ENCODE peak calls at places on chromosome 17, in six cellular contexts. T is OCI-LY7, Q is fibroblast of the aortic adventitia, U is HL-60, C is endothelial cell of umbilical vein, J is left ventricle myocardium inferior. R is an unnamed sample.

GRCh38 chr17:57234252-57235092 is 21.9 kb upstream of the MSI2 start:
- DNase-seq in T (no peak), Q (no peak), U (no peak), C (no peak), J (no peak), R (no peak)

GRCh38 chr17:41905172-41905571 is 13.6 kb downstream of the ACLY start:
- DNase-seq in T (no peak), Q (no peak), U (no peak), C (no peak), J (no peak), R (no peak)

GRCh38 chr17:9244066-9245052 is 223.0 kb downstream of the NTN1 start:
- DNase-seq in T (no peak), Q (peak), U (no peak), C (no peak), J (no peak), R (peak)

GRCh38 chr17:57601328-57601727 is 143.8 kb downstream of the CCDC182 start:
- DNase-seq in T (no peak), Q (no peak), U (no peak), C (no peak), J (no peak), R (no peak)

GRCh38 chr17:53607475-53607874 is 215.3 kb upstream of the KIF2B start:
- DNase-seq in T (no peak), Q (no peak), U (no peak), C (no peak), J (no peak), R (no peak)

GRCh38 chr17:78263736-78264340 is 32.4 kb downstream of the TMEM235 start:
- DNase-seq in T (no peak), Q (no peak), U (no peak), C (no peak), J (no peak), R (no peak)

GRCh38 chr17:10210151-10210574 is 11.8 kb upstream of the GAS7 start:
- DNase-seq in T (no peak), Q (peak), U (no peak), C (no peak), J (no peak), R (no peak)

GRCh38 chr17:8492121-8492520 is 56.4 kb downstream of the NDEL1 start:
- DNase-seq in T (no peak), Q (no peak), U (no peak), C (no peak), J (no peak), R (no peak)

GRCh38 chr17:59397316-59398073 is 66.0 kb downstream of the YPEL2 start:
- DNase-seq in T (no peak), Q (no peak), U (no peak), C (no peak), J (no peak), R (no peak)

GRCh38 chr17:5097101-5097834 is 14.4 kb downstream of the ZNF232 start:
- DNase-seq in T (no peak), Q (no peak), U (no peak), C (no peak), J (peak), R (no peak)

GRCh38 chr17:61132524-61133025 is 267.1 kb upstream of the TBX2 start:
- DNase-seq in T (no peak), Q (no peak), U (no peak), C (no peak), J (no peak), R (no peak)

GRCh38 chr17:55458977-55459376 is 37.3 kb upstream of the MMD start:
- DNase-seq in T (no peak), Q (peak), U (no peak), C (peak), J (no peak), R (no peak)

GRCh38 chr17:81528651-81529436 is 667 bp downstream of the FSCN2 start:
- DNase-seq in T (no peak), Q (no peak), U (no peak), C (no peak), J (no peak), R (no peak)

GRCh38 chr17:37170881-37171460 is 204.8 kb upstream of the C17orf78 start:
- DNase-seq in T (no peak), Q (peak), U (no peak), C (peak), J (no peak), R (no peak)

GRCh38 chr17:39213852-39214251 is 11.9 kb downstream of the STAC2 start:
- DNase-seq in T (no peak), Q (no peak), U (no peak), C (no peak), J (no peak), R (no peak)

GRCh38 chr17:77959216-77959925 is 868 bp downstream of the TNRC6C start:
- DNase-seq in T (peak), Q (peak), U (no peak), C (no peak), J (no peak), R (no peak)

GRCh38 chr17:42895185-42895555 is 5.4 kb upstream of the G6PC1 start:
- DNase-seq in T (no peak), Q (peak), U (no peak), C (peak), J (peak), R (peak)

GRCh38 chr17:6567528-6568185 is 11.3 kb upstream of the PITPNM3 start:
- DNase-seq in T (no peak), Q (peak), U (no peak), C (no peak), J (no peak), R (no peak)

GRCh38 chr17:21029032-21029431 is 13.8 kb downstream of the USP22 start:
- DNase-seq in T (no peak), Q (peak), U (no peak), C (no peak), J (no peak), R (peak)

GRCh38 chr17:69608808-69609494 is 194.5 kb downstream of the MAP2K6 start:
- DNase-seq in T (no peak), Q (peak), U (no peak), C (peak), J (no peak), R (peak)

GRCh38 chr17:50060951-50061712 is 5.2 kb downstream of the ITGA3 start:
- DNase-seq in T (no peak), Q (peak), U (no peak), C (no peak), J (peak), R (no peak)

DNA sequence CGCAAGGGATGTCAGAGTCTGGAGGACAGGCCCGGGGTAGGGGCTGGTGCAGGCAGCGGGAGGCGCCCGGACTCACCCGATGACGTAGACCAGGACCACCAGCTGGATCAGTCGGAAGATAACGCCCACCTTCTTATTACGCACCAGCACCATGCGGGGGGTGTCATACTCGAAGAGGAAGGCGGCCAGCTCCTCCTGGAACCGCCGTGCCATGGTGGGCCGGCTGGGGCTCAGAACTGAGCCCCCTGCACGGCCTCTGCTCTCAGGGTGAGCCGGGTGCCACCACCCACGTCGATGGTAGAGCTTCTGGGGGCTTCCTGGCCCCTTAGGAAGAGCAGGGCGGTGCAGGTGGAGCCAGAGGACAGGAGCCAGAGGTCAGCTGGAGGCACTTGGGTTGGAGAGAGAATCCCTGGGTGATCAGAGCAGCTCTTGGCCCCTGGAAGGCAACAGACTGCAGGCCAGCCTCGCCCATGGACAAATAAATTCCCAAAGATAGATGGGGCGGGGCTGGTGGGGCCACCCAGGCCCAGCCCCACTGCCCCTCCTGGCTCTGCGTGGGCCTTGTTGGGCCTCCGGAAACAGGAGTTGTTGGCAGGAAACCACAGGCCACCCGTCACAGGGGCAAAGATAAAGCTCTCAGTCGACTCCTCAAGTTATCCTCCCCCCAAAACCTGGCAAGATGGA is at the start of gene P2RX1:
- DNase-seq in T (peak), Q (peak), U (peak), C (no peak), J (no peak), R (no peak)
- H3K4me3 ChIP-seq in T (no peak), Q (no peak), U (peak), C (no peak), J (no peak), R (no peak)

DNA sequence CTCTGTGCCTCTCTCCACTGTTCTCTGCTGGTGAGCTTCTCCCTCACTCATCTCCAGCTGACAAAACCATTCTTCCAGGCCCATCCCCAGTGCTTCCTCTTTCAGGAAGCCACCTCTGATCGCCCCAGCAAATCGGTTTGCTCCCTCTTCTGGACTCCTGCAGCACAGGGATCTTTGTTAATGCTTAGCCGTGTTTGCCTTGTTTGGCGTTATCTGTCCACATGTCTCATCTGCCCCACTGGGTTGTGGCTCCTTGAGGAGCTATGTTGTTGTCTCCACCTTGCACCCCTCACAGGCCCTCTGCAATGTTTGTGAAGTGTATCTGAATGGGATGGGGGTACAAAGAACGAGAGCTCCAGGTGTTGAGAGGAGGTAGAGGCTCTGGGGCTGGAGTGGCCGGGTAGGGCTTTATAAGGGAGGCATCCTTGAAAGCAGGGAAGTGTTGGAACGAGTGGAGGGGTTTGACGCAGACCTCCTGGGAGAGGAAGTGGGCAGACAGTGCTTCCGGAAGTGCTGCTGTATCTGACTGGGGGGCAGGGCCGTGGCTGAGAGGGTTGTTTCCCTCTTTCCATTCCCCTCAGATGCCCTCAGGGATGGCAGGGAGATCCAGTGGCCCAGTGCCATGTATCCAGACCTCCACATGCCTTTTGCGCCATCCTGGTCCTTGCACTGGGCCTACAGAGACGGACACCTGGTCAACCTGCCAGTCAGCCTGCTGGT is 27.8 kb downstream of the CASKIN2 start:
- DNase-seq in T (peak), Q (no peak), U (peak), C (no peak), J (no peak), R (no peak)
- TF ChIP-seq CTCF in T (peak), Q (no peak), U (peak), C (no peak), J (peak), R (no peak)

DNA sequence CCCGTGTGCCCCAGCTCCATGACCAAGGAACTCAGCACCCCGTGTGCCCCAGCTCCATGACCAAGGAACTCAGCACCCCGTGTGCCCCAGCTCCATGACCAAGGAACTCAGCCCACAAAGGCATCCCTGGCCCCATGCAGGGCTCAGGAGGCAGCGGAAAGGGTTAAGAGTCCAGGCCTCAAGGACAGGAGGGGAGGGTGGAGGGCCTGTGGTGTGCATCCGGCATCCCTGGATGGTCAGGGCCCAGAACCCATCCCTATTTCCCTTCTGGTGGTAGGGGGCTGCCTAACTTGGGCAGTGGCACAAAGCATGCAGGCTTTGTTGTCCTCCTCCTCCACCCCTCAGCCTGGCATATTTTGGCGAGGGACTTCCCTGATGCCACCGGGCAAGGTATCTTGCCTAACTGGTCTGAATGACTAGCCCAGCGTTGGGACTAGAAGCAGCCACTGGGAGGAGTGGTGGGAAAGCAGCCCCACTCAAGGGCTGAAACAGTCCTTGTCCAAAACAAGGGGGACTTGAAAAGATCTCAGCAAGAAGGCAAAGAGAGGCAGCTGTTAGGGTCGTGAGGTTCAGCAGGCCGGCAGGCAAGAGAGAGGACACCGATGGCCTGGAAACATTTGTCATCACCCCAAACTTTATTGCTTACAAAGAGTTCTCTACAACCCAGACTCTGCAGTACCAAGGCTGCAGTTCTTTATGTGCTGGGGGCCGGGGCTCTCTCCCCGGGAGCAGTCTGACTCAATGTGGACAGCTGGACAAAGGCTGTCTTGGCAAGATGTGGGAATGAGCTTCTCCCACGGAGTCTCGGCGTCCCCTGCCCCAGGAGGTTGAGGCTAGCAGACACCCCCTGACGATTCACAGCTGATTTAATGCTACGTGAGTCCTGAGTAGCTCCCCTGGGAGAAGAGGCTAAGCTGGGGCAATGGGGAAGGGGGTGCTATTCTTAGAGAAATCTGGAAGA is 902 bp upstream of the SPATA32 start:
- DNase-seq in T (no peak), Q (no peak), U (no peak), C (no peak), J (no peak), R (no peak)
- H3K4me3 ChIP-seq in T (peak), Q (no peak), U (no peak), C (no peak), J (peak), R (no peak)

DNA sequence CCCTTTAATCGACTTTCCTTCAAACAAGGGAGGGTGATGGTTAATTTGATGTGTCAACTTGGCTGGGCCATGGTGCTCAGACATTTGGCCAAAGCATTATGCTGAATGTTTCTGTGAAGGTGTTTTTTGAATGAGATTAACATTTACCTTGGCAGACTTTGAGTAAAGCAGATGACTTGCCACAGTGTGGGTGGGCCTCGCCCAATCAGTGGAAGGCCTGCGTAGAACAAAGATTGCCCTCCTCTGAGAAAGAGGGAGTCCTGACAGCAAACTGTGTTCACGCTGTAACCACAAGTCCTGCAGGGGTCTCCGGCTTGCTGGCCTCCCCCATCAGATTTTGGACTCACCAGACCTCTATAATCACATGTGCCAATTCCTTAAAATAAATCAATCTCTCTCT is 118.7 kb downstream of the SOX9 start:
- DNase-seq in T (no peak), Q (no peak), U (no peak), C (no peak), J (no peak), R (no peak)
- TF ChIP-seq CTCF in T (no peak), Q (no peak), U (no peak), C (no peak), J (no peak), R (no peak)

DNA sequence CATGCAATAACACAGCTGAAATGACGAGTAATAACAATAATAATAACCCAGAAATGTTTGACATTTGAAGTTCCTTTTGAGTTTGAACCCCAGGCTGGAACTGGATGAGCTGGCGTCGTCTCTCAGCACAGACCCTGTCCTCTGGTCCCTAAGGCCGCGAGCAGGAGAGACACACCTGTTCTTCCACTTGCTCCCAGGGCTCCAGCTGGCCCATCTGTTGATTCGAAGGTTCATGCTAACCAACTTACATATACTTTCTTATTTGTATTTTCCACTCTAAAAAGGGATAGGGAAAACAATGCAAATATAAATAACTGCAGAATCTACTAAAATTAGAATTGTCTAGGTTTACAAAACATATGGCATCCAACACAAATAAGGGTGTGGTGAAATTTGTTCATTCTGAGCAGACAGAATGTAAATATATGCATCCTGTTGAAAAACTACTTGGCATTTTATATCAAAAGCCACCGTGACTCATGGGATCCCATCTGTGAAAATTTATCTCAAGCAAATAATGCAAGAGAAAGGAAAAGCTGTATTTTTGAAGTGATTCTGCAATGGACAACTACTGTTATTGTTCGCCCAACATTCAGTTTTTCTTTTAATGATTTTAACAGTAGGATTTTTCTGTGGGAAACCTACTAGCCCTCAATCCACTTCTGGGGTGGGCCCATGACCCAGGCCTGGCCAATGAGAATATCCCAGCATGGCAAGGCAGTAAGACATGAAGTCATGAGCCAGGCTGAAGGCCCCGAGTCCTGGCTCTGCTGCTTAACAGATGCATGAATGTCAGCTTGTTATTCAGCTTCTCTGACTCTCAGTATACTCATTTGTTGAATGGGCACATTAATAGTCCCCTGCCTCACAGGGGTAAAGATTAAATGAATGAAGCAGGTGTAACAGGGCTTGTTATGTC is 13.2 kb upstream of the RGS9 start:
- DNase-seq in T (no peak), Q (peak), U (no peak), C (peak), J (no peak), R (no peak)
- H3K4me3 ChIP-seq in T (peak), Q (no peak), U (no peak), C (no peak), J (peak), R (no peak)

GRCh38 chr17:75876938-75877751 is 1.2 kb downstream of the TRIM47 start:
- DNase-seq in T (peak), Q (peak), U (no peak), C (peak), J (peak), R (peak)

GRCh38 chr17:75875182-75875939 is 3.0 kb downstream of the TRIM47 start:
- DNase-seq in T (no peak), Q (no peak), U (no peak), C (no peak), J (no peak), R (no peak)

GRCh38 chr17:75877752-75878173 is 618 bp downstream of the TRIM47 start:
- DNase-seq in T (peak), Q (peak), U (no peak), C (peak), J (peak), R (no peak)

GRCh38 chr17:75875940-75876189 is 2.5 kb downstream of the TRIM47 start:
- DNase-seq in T (no peak), Q (no peak), U (no peak), C (no peak), J (no peak), R (no peak)

GRCh38 chr17:75876190-75876937 is 2.0 kb downstream of the TRIM47 start:
- DNase-seq in T (peak), Q (no peak), U (no peak), C (peak), J (peak), R (no peak)
- TF ChIP-seq CTCF in T (peak), Q (no peak), U (no peak), C (no peak), J (peak), R (no peak)

DNA sequence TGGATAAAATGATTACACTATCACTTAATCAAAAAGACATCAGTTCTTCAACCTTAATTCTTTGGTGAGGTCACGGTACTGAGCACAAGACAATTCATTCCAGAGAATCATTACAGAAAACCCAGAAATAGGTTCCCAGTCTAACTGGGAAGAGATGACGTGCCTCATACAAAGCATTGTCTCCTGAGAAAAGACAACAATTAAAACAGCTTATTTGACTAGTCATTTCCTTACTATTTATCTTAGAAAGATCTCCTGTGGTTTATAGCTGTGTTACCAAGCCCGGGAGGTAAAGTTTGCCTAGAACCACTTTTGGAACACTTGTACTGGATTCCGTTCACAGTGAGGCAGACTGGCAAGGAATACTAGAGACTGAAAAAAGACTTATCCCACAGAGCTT is 5.1 kb downstream of the PHF12 start:
- DNase-seq in T (no peak), Q (peak), U (no peak), C (peak), J (no peak), R (peak)
- H3K4me3 ChIP-seq in T (no peak), Q (peak), U (no peak), C (no peak), J (no peak), R (no peak)

R was measured in AG09309.